ENCODE peak calls at places on chromosomes 1 and 21, in four cellular contexts. Y is H1, K is HepG2, S is K562. F is an unnamed sample.

GRCh38 chr1:224543453-224543852 is 72.7 kb upstream of the CNIH3 start:
- DNase-seq in Y (no peak), K (no peak), S (no peak), F (no peak)

GRCh38 chr1:29416825-29417557 is 180.7 kb downstream of the PTPRU start:
- DNase-seq in Y (peak), K (no peak), S (no peak), F (no peak)

GRCh38 chr1:182569939-182570610 is 19.0 kb downstream of the RNASEL start:
- DNase-seq in Y (no peak), K (no peak), S (no peak), F (no peak)

GRCh38 chr1:20255666-20256065 is 35.0 kb upstream of the VWA5B1 start:
- DNase-seq in Y (no peak), K (no peak), S (peak), F (peak)

GRCh38 chr1:226712779-226713420 is 26.2 kb downstream of the ITPKB start:
- DNase-seq in Y (no peak), K (no peak), S (no peak), F (no peak)

GRCh38 chr1:214463596-214463995 is 87.8 kb downstream of the PTPN14 start:
- DNase-seq in Y (no peak), K (no peak), S (no peak), F (no peak)

GRCh38 chr1:26336477-26337205 is 17.3 kb downstream of the CRYBG2 start:
- DNase-seq in Y (peak), K (no peak), S (peak), F (peak)

GRCh38 chr1:98322966-98323365 is 338.6 kb upstream of the SNX7 start:
- DNase-seq in Y (no peak), K (no peak), S (no peak), F (no peak)

GRCh38 chr21:41903559-41904351 is 24.6 kb upstream of the PRDM15 start:
- DNase-seq in Y (no peak), K (no peak), S (peak), F (no peak)

GRCh38 chr1:213135572-213135971 is 84.5 kb downstream of the RPS6KC1 start:
- DNase-seq in Y (no peak), K (no peak), S (no peak), F (no peak)

GRCh38 chr1:50929376-50929958 is 30.6 kb downstream of the FAF1 start:
- DNase-seq in Y (no peak), K (peak), S (peak), F (peak)

GRCh38 chr1:184407816-184408510 is 21.1 kb downstream of the C1orf21 start:
- DNase-seq in Y (no peak), K (no peak), S (no peak), F (no peak)

GRCh38 chr1:21254335-21254951 is 35.8 kb downstream of the ECE1 start:
- DNase-seq in Y (no peak), K (no peak), S (no peak), F (no peak)

GRCh38 chr1:199010933-199011332 is 372.1 kb downstream of the PTPRC start:
- DNase-seq in Y (no peak), K (no peak), S (no peak), F (no peak)

GRCh38 chr21:42747746-42748351 is 94.4 kb downstream of the PDE9A start:
- DNase-seq in Y (no peak), K (no peak), S (no peak), F (no peak)

GRCh38 chr1:97603218-97603617 is 317.6 kb downstream of the DPYD start:
- DNase-seq in Y (no peak), K (no peak), S (no peak), F (no peak)

DNA sequence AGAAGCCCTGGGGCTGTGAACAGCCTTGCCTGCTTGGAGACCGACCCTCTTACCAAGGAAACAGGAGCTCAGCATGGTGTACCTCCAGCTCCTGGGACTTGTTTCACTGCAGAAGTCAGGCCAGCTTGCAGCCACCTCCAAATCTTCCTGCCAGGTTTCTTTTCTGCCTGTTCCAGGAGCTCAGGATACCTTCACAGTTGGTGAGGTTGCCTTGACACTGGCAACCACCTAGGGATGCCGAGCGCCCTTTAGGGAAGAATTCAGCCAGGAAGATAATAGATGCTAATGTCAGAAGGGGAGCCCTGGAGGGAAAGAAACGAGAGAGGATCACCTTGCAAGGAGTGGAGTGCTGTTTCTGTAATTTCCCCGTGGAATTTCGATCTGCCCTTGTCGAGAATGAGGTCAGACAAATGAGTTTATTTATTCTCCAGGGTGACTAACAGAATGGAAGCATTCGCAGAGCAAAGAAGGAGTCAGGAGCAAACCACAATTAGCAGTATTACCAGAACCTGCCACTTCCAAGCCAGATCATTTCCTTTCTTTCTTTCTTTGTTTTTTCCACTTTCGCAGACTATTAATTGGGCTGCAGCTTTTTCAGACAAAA is 315.8 kb upstream of the KAZN start:
- DNase-seq in Y (peak), K (no peak), S (no peak), F (no peak)
- TF ChIP-seq CHD2 in Y (no peak), K (no peak), S (no peak), F (no peak)

GRCh38 chr1:15937146-15937545 is 38.8 kb downstream of the ZBTB17 start:
- DNase-seq in Y (no peak), K (no peak), S (no peak), F (no peak)
- TF ChIP-seq RNF2 in Y (no peak), K (no peak), S (no peak), F (no peak)

DNA sequence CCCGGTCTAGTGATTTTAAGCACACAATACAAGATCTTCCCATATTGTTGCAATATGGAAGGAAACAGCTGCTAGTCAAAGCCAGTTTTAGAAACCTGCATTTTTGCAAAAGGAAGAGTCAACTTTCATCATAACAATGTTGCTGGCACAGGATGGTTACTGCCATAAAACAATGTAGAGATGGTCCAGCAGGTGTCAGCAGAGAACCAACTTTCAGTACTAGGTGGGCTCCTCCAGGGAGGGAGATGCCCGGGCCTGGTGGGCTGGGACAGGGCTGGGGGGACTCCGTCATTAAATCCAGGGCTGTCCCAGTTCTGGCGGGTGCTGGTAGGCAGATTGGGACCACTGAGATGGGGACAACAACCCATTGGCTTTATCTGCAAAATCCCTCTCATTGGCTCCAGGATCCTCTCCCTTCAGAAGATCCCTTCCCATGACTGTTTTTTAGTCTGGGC is 5.0 kb upstream of the HLX start:
- DNase-seq in Y (peak), K (peak), S (peak), F (peak)
- TF ChIP-seq CHD2 in Y (no peak), K (no peak), S (no peak), F (no peak)

GRCh38 chr1:38418195-38419030 is 371.8 kb upstream of the POU3F1 start:
- DNase-seq in Y (no peak), K (no peak), S (peak), F (no peak)
- TF ChIP-seq RNF2 in Y (no peak), K (no peak), S (no peak), F (no peak)

GRCh38 chr1:235504122-235504493 is at the start of gene B3GALNT2:
- DNase-seq in Y (no peak), K (no peak), S (no peak), F (no peak)

GRCh38 chr1:235500971-235501540 is 3.2 kb downstream of the B3GALNT2 start:
- DNase-seq in Y (no peak), K (no peak), S (peak), F (no peak)

GRCh38 chr1:235502601-235503332 is 1.5 kb downstream of the B3GALNT2 start:
- DNase-seq in Y (no peak), K (no peak), S (peak), F (no peak)

GRCh38 chr1:235504494-235505222 is 406 bp upstream of the B3GALNT2 start:
- DNase-seq in Y (peak), K (peak), S (peak), F (peak)

DNA sequence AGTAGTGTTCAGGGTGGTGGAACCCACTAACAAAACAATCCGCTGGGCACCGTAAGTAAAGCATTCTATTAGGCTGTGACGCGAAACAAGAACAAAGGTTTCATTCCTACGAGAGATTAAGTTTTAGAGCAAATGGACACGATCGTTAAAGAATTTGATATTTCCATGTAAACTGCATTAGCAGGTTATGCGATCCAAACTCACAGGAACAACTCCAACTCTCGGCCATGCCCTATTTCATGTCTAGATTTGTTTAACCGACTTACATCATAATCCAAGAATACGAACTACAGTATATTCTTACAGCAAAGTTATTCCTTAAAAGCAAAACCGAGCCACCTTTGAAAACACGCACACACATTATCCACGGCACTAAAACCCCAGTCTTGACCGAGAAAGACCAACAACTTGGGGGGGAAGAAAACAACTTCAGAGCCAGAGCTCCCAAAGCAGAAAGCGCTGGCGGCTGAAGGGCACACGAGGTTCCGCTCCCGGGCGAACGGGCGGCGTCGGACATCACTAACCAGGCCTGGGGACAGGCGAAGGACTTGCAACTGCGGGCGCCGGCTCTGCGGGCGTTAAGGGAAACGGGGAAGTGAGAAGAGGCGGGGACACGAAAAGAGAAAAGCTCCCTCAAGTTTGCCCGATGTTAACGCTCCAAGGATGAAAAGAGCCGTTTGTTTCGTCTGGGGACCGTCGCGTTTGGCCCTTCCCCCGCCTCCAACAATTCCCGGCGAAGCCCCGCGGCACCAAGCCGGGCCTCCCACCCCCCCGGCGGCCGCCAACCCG is 725 bp downstream of the B3GALNT2 start:
- DNase-seq in Y (no peak), K (peak), S (peak), F (peak)
- TF ChIP-seq CHD2 in Y (no peak), K (no peak), S (no peak), F (no peak)

DNA sequence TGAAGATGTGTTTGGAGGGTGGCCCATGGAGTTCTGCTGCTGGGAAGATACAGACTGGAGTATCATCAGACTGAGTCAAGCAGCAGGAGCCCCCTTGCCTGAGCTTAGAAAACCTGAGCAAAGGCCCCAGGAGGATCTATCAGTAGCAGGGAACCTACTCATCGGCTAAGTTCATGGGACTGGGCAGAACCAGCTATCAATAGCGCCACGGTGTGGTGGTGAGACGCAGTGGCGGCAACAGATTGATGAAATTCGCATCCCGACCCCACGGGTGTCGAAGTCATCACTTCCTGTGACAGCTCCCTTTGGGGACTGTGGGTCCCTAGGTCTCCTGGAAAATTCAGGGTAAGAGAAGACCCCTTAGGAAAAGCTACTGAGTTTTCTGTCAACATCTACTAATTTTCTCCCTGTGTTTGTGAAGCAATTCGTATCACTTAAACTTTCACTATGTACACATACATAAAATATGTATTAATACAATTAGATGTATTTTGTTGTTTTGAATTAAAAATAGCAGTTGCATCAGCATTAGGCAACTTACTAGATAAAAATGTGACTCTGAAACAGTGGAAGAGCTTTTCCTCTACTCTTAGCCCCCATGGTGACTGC is 7.1 kb upstream of the CACNA1S start:
- DNase-seq in Y (peak), K (peak), S (peak), F (peak)
- TF ChIP-seq RNF2 in Y (no peak), K (no peak), S (no peak), F (no peak)

DNA sequence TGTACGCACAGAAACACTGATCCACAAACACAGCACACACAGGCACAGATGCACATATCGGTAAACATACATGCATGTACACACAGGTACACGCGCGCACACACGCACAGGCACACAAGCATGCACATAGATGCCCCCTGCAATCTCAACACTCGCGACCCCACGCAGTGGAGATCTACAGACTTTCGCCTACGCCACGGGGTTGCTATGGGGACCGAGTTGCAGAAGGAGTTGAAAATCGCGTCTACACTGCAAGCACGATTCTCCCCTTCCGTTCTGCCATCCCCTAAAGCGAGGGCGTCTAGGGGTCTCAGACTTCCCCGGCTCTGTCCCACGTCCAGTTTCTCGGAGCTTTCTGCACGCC is 826 bp downstream of the TRIM17 start:
- DNase-seq in Y (no peak), K (no peak), S (no peak), F (no peak)
- TF ChIP-seq CHD2 in Y (no peak), K (no peak), S (no peak), F (no peak)